ENCODE peak calls at places on chromosomes 7 and 10, in ten cellular contexts. S, V, P, L, Z, Q, D, T, H and F are unnamed samples.

GRCh38 chr10:89306019-89306418 is 4.2 kb downstream of the IFIT2 start:
- DNase-seq in S (no peak), V (no peak), P (no peak), L (no peak), Z (no peak), Q (no peak), D (no peak), T (no peak), H (no peak), F (no peak)

GRCh38 chr7:20116869-20117268 is 100.3 kb downstream of the MACC1 start:
- DNase-seq in S (no peak), V (no peak), P (no peak), L (no peak), Z (no peak), Q (no peak), D (no peak), T (no peak), H (no peak), F (no peak)

GRCh38 chr10:51204076-51204475 is 129.8 kb downstream of the PRKG1 start:
- DNase-seq in S (no peak), V (no peak), P (no peak), L (no peak), Z (no peak), Q (no peak), D (no peak), T (no peak), H (no peak), F (no peak)

GRCh38 chr10:95220539-95220938 is 26.5 kb downstream of the ACSM6 start:
- DNase-seq in S (no peak), V (no peak), P (no peak), L (no peak), Z (no peak), Q (no peak), D (no peak), T (no peak), H (no peak), F (no peak)

GRCh38 chr7:37382546-37383088 is 66.0 kb downstream of the ELMO1 start:
- DNase-seq in S (no peak), V (no peak), P (no peak), L (no peak), Z (no peak), Q (no peak), D (no peak), T (no peak), H (no peak), F (no peak)

GRCh38 chr10:122494833-122495232 is 33.5 kb downstream of the HTRA1 start:
- DNase-seq in S (no peak), V (peak), P (peak), L (peak), Z (no peak), Q (no peak), D (no peak), T (no peak), H (peak), F (no peak)

GRCh38 chr10:86757110-86757790 is 831 bp downstream of the BMPR1A start:
- DNase-seq in S (peak), V (peak), P (peak), L (peak), Z (peak), Q (peak), D (no peak), T (peak), H (peak), F (no peak)

GRCh38 chr10:14971867-14972448 is 12.8 kb downstream of the MEIG1 start:
- DNase-seq in S (no peak), V (no peak), P (peak), L (no peak), Z (no peak), Q (peak), D (no peak), T (peak), H (peak), F (no peak)

GRCh38 chr7:105156731-105157130 is 142.7 kb downstream of the KMT2E start:
- DNase-seq in S (no peak), V (no peak), P (no peak), L (no peak), Z (no peak), Q (no peak), D (no peak), T (no peak), H (peak), F (no peak)

GRCh38 chr7:44639701-44640321 is 33.4 kb downstream of the OGDH start:
- DNase-seq in S (peak), V (peak), P (no peak), L (peak), Z (peak), Q (no peak), D (peak), T (no peak), H (peak), F (no peak)

GRCh38 chr10:61359452-61359851 is 93.7 kb downstream of the TMEM26 start:
- DNase-seq in S (no peak), V (no peak), P (no peak), L (no peak), Z (no peak), Q (no peak), D (no peak), T (no peak), H (no peak), F (no peak)

GRCh38 chr7:80140388-80140787 is 5.8 kb downstream of the GNAI1 start:
- DNase-seq in S (no peak), V (no peak), P (no peak), L (no peak), Z (no peak), Q (no peak), D (peak), T (no peak), H (no peak), F (peak)

GRCh38 chr7:45570797-45571196 is 3.4 kb upstream of the ADCY1 start:
- DNase-seq in S (no peak), V (no peak), P (no peak), L (no peak), Z (no peak), Q (no peak), D (no peak), T (no peak), H (no peak), F (no peak)

GRCh38 chr7:23658831-23659427 is 21.1 kb upstream of the FAM221A start:
- DNase-seq in S (no peak), V (no peak), P (no peak), L (no peak), Z (no peak), Q (no peak), D (no peak), T (no peak), H (no peak), F (no peak)

GRCh38 chr7:54697659-54698186 is 61.3 kb downstream of the SEC61G start:
- DNase-seq in S (no peak), V (no peak), P (no peak), L (no peak), Z (no peak), Q (no peak), D (no peak), T (no peak), H (no peak), F (no peak)

GRCh38 chr10:14601872-14602725 is 172.6 kb downstream of the FAM107B start:
- DNase-seq in S (peak), V (no peak), P (no peak), L (peak), Z (no peak), Q (peak), D (peak), T (no peak), H (peak), F (no peak)

GRCh38 chr7:159092701-159093121 is 52.0 kb downstream of the VIPR2 start:
- DNase-seq in S (no peak), V (no peak), P (peak), L (no peak), Z (no peak), Q (peak), D (no peak), T (no peak), H (no peak), F (no peak)